ENCODE peak calls at places on chromosomes 2 and 18, in four cellular contexts. One of them, this sample, is unnamed.

GRCh38 chr2:241701405-241702154 is at the start of gene ING5:
- DNase-seq in GM12878: peak
- DNase-seq in HCT116: peak
- DNase-seq in stomach: peak
- DNase-seq in this sample: peak

GRCh38 chr2:96157649-96158553 is 12.7 kb upstream of the DUSP2 start:
- DNase-seq in GM12878: peak
- DNase-seq in HCT116: no peak
- DNase-seq in stomach: no peak
- DNase-seq in this sample: no peak

GRCh38 chr2:141871913-141872634 is 258.7 kb downstream of the LRP1B start:
- DNase-seq in GM12878: no peak
- DNase-seq in HCT116: no peak
- DNase-seq in stomach: no peak
- DNase-seq in this sample: no peak

GRCh38 chr2:99488999-99489757 is 639 bp downstream of the REV1 start:
- DNase-seq in GM12878: no peak
- DNase-seq in HCT116: no peak
- DNase-seq in stomach: peak
- DNase-seq in this sample: no peak

GRCh38 chr2:112136081-112136480 is 2.1 kb upstream of the FBLN7 start:
- DNase-seq in GM12878: no peak
- DNase-seq in HCT116: no peak
- DNase-seq in stomach: no peak
- DNase-seq in this sample: no peak

GRCh38 chr2:241922396-241922795 is 52.9 kb downstream of the RTP5 start:
- DNase-seq in GM12878: no peak
- DNase-seq in HCT116: no peak
- DNase-seq in stomach: peak
- DNase-seq in this sample: no peak

GRCh38 chr18:427005-427404 is 73.5 kb downstream of the COLEC12 start:
- DNase-seq in GM12878: no peak
- DNase-seq in HCT116: no peak
- DNase-seq in stomach: no peak
- DNase-seq in this sample: no peak

GRCh38 chr2:126858991-126859390 is 39.7 kb upstream of the TEX51 start:
- DNase-seq in GM12878: no peak
- DNase-seq in HCT116: no peak
- DNase-seq in stomach: no peak
- DNase-seq in this sample: no peak

GRCh38 chr18:59048378-59048777 is 91.3 kb upstream of the SEC11C start:
- DNase-seq in GM12878: no peak
- DNase-seq in HCT116: no peak
- DNase-seq in stomach: no peak
- DNase-seq in this sample: no peak

GRCh38 chr2:177114712-177115111 is 97.9 kb upstream of the HNRNPA3 start:
- DNase-seq in GM12878: no peak
- DNase-seq in HCT116: no peak
- DNase-seq in stomach: no peak
- DNase-seq in this sample: no peak

GRCh38 chr2:116442418-116442817 is 1372.1 kb upstream of the DDX18 start:
- DNase-seq in GM12878: no peak
- DNase-seq in HCT116: no peak
- DNase-seq in stomach: no peak
- DNase-seq in this sample: no peak

GRCh38 chr2:1546901-1547300 is 133.6 kb downstream of the TPO start:
- DNase-seq in GM12878: no peak
- DNase-seq in HCT116: no peak
- DNase-seq in stomach: no peak
- DNase-seq in this sample: no peak

DNA sequence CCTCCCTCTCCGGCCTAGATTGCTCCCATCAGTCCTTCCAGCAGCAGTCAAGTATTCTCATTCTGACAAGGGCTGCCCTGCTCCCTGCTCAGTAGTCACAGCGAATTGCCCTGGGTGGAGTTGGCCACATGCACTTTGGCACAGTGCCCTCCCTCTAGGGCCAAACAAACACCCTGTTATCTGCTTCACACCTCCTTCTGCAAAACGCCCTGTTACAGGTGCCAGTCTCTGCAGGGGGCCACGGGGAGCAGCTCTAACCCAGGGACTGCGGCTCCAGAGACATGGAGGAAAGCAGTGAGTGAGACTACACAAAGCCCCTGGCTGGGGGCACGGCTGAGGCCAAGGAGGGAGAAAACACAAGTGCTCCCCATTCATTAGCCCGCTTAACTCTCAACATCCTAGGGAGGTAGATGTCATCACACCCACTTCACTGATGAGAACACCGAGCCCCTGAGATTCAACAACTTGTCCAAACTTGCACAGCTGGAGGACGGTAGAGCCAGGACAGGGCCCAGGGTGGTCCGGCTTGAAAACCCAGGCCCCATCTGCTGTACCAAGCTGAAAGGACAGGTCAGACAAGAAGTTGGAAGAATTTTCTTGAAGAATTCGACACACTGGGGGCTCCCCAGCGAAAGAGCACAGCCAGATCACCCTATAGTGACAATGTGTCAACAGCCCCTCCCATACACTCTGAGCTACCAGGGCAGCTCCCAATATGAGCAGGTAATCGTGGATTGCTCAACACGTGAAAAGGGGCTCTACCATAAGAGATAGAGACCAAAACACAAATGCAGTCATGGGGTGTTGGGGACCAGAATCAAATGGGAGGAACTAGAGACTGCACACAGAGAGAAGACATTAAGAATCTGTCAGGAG is 8.7 kb upstream of the TFCP2L1 start:
- DNase-seq in GM12878: no peak
- DNase-seq in HCT116: no peak
- DNase-seq in stomach: peak
- DNase-seq in this sample: peak
- TF ChIP-seq POLR2AphosphoS5 in GM12878: no peak
- TF ChIP-seq POLR2AphosphoS5 in HCT116: no peak
- TF ChIP-seq POLR2AphosphoS5 in stomach: peak
- TF ChIP-seq POLR2AphosphoS5 in this sample: peak

GRCh38 chr2:31693882-31694281 is 113.1 kb upstream of the SRD5A2 start:
- DNase-seq in GM12878: no peak
- DNase-seq in HCT116: peak
- DNase-seq in stomach: no peak
- DNase-seq in this sample: no peak

DNA sequence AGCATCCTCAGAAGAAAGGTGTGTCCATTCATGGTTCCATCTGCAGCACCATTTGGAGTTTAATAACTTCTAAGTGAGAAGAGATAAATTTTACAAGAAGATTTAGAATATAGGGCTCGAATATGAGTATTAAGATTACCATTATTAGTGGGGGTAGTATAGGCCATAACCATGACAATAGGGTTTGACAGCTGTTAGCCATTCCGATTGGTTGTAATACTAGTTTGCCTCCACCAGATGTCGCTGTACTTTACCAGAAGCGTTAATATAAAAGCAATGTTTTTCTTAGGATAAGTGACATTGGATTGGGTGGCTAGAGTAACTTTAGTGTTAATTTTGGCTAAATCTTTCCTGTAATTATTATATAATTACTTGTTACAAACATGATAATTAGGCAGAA is 107.5 kb upstream of the SRD5A2 start:
- DNase-seq in GM12878: no peak
- DNase-seq in HCT116: peak
- DNase-seq in stomach: no peak
- DNase-seq in this sample: no peak
- TF ChIP-seq CTCF in GM12878: peak
- TF ChIP-seq CTCF in HCT116: peak
- TF ChIP-seq CTCF in stomach: no peak
- TF ChIP-seq CTCF in this sample: peak

DNA sequence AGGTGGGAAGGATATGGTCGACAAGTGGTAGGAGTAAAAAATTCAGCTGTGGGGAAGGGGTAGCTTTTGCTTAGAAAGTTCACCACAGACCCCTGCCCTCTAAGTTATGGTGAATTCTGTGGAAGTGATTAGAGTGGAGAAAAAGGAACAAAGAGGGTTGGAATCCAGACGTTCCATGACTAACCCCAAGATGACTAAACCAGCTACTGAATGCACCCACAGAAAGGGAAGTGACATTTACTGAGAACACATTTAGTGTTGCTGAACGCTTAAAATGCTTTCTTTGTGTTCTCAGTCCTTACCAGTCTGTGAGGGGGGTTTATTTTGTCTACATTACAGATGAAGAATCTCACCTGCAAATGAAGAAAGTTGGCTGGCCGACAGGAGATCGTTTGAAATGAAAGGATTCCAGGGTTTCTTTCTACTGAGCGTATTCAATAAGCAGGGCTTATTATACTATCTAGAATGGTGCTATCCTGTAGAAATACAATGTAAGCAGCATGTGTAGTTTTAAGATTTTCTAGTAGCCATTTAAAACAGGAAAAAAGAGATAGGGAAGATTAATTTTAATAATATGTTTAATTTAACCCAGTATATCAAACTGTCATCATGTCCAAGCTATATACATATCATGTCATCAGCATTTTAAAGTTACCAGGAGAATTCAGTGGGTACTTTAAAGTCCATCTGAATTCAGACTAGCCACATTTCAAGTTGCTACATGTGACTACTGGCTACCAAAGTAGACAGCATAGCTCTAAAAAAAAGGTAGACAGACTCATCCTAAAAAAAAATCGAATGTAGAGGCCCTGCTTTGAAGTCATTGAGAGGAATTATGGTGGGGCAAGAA is 60.1 kb downstream of the LIMS1 start:
- DNase-seq in GM12878: no peak
- DNase-seq in HCT116: peak
- DNase-seq in stomach: no peak
- DNase-seq in this sample: no peak
- TF ChIP-seq POLR2AphosphoS5 in GM12878: no peak
- TF ChIP-seq POLR2AphosphoS5 in HCT116: no peak
- TF ChIP-seq POLR2AphosphoS5 in stomach: peak
- TF ChIP-seq POLR2AphosphoS5 in this sample: no peak

DNA sequence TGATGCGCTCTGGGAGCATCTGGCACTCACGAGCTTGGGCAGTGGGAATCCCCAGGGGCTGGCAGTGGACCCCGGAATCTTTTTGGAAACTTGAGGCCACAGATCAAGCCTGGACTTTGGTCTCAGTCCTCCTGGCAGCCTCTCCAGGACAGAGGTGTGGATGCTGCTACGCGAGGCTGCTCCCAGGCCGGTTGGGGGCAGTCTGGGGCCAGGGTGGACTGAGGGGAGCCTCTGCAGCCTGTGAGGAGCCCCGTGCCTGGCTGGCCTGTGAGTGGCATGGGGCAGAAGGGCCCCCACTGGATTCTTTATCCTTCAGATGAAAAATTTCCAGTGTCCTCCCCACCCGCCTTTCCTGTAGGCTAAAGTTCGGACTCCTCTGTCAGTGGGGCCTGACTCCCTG is 12.7 kb upstream of the DES start:
- DNase-seq in GM12878: no peak
- DNase-seq in HCT116: no peak
- DNase-seq in stomach: no peak
- DNase-seq in this sample: no peak
- TF ChIP-seq CTCF in GM12878: no peak
- TF ChIP-seq CTCF in HCT116: no peak
- TF ChIP-seq CTCF in stomach: no peak
- TF ChIP-seq CTCF in this sample: no peak

GRCh38 chr2:86297382-86298147 is 39.9 kb downstream of the REEP1 start:
- DNase-seq in GM12878: no peak
- DNase-seq in HCT116: no peak
- DNase-seq in stomach: no peak
- DNase-seq in this sample: no peak
- TF ChIP-seq POLR2AphosphoS5 in GM12878: no peak
- TF ChIP-seq POLR2AphosphoS5 in HCT116: no peak
- TF ChIP-seq POLR2AphosphoS5 in stomach: no peak
- TF ChIP-seq POLR2AphosphoS5 in this sample: no peak